ENCODE peak calls at places on chromosomes 2 and 18, in six cellular contexts. G is SJSA1, A is HTR-8/SVneo, U is WTC11, D is dorsolateral prefrontal cortex, V is mesendoderm. M is an unnamed sample.

GRCh38 chr2:74816540-74817331 is 17.2 kb upstream of the HK2 start:
- DNase-seq in G (no peak), A (no peak), U (no peak), D (no peak), V (peak), M (peak)

GRCh38 chr18:9058426-9058825 is 44.1 kb upstream of the NDUFV2 start:
- DNase-seq in G (no peak), A (no peak), U (no peak), D (no peak), V (no peak), M (no peak)

GRCh38 chr18:55522011-55522410 is 66.0 kb downstream of the TCF4 start:
- DNase-seq in G (no peak), A (no peak), U (peak), D (no peak), V (peak), M (no peak)

GRCh38 chr18:28183418-28184078 is 6.6 kb upstream of the CDH2 start:
- DNase-seq in G (peak), A (peak), U (no peak), D (no peak), V (peak), M (no peak)

GRCh38 chr2:127560201-127560928 is 24.9 kb downstream of the MYO7B start:
- DNase-seq in G (no peak), A (no peak), U (no peak), D (no peak), V (no peak), M (no peak)

GRCh38 chr18:23257686-23258565 is 122.6 kb downstream of the CABLES1 start:
- DNase-seq in G (no peak), A (no peak), U (no peak), D (peak), V (no peak), M (peak)

GRCh38 chr2:1653956-1654695 is 90.2 kb downstream of the PXDN start:
- DNase-seq in G (peak), A (no peak), U (no peak), D (no peak), V (no peak), M (no peak)

GRCh38 chr2:71460595-71461303 is 7.4 kb downstream of the DYSF start:
- DNase-seq in G (peak), A (no peak), U (no peak), D (no peak), V (peak), M (no peak)

GRCh38 chr18:45330170-45330594 is 285.1 kb upstream of the SLC14A2 start:
- DNase-seq in G (no peak), A (no peak), U (no peak), D (no peak), V (no peak), M (no peak)

GRCh38 chr18:72160504-72161445 is 383.4 kb downstream of the CBLN2 start:
- DNase-seq in G (no peak), A (no peak), U (no peak), D (no peak), V (no peak), M (no peak)

GRCh38 chr18:8450013-8450412 is 159.2 kb upstream of the RAB12 start:
- DNase-seq in G (no peak), A (no peak), U (peak), D (no peak), V (peak), M (no peak)

GRCh38 chr2:227454323-227454860 is 17.6 kb upstream of the AGFG1 start:
- DNase-seq in G (no peak), A (no peak), U (no peak), D (no peak), V (no peak), M (no peak)

GRCh38 chr18:21000667-21001066 is 110.9 kb downstream of the ROCK1 start:
- DNase-seq in G (no peak), A (no peak), U (no peak), D (no peak), V (no peak), M (no peak)

GRCh38 chr18:8988262-8988871 is 114.1 kb upstream of the NDUFV2 start:
- DNase-seq in G (peak), A (peak), U (peak), D (peak), V (peak), M (no peak)

GRCh38 chr2:215363461-215364156 is 51.8 kb downstream of the ATIC start:
- DNase-seq in G (no peak), A (no peak), U (no peak), D (no peak), V (no peak), M (no peak)